ENCODE peak calls at places on chromosomes 3 and 15, in nine cellular contexts. N is GM12864, P is choroid plexus epithelial cell, A is heart right ventricle, E is endothelial cell, M is AG10803, O is PC-3, C is thoracic aorta, F is epithelial cell of esophagus. S is an unnamed sample.

GRCh38 chr15:68994149-68994548 is 20.3 kb upstream of the NOX5 start:
- DNase-seq in N (no peak), P (peak; percentile 56), A (no peak), E (no peak), M (peak; percentile 84), O (peak; percentile 77), C (no peak), F (peak; percentile 57), S (peak; percentile 48)

GRCh38 chr3:127730666-127731294 is 58.0 kb downstream of the ABTB1 start:
- DNase-seq in N (no peak), P (no peak), A (no peak), E (no peak), M (peak; percentile 63), O (no peak), C (no peak), F (no peak), S (no peak)

GRCh38 chr3:45646051-45646585 is 43.1 kb upstream of the SACM1L start:
- DNase-seq in N (no peak), P (no peak), A (no peak), E (no peak), M (no peak), O (no peak), C (no peak), F (no peak), S (peak; percentile 44)

GRCh38 chr3:50381315-50381714 is 22.0 kb upstream of the TMEM115 start:
- DNase-seq in N (no peak), P (no peak), A (no peak), E (no peak), M (no peak), O (no peak), C (no peak), F (peak; percentile 29), S (no peak)

GRCh38 chr3:133209871-133210550 is 171.8 kb downstream of the TMEM108 start:
- DNase-seq in N (no peak), P (no peak), A (no peak), E (no peak), M (peak; percentile 51), O (peak; percentile 2), C (no peak), F (no peak), S (no peak)

GRCh38 chr3:192892981-192893827 is 24.5 kb downstream of the MB21D2 start:
- DNase-seq in N (peak; percentile 96), P (peak; percentile 98), A (peak; percentile 53), E (no peak), M (peak; percentile 90), O (peak; percentile 48), C (no peak), F (peak; percentile 82), S (peak; percentile 58)

GRCh38 chr3:129087138-129087702 is 26.6 kb downstream of the GP9 start:
- DNase-seq in N (no peak), P (peak; percentile 50), A (peak; percentile 54), E (no peak), M (peak; percentile 9), O (no peak), C (peak; percentile 25), F (peak; percentile 62), S (peak; percentile 30)

GRCh38 chr3:155714295-155714718 is 30.6 kb downstream of the PLCH1 start:
- DNase-seq in N (no peak), P (no peak), A (no peak), E (no peak), M (no peak), O (no peak), C (no peak), F (no peak), S (no peak)

GRCh38 chr3:114154321-114154821 is 24.5 kb downstream of the DRD3 start:
- DNase-seq in N (no peak), P (no peak), A (no peak), E (no peak), M (no peak), O (no peak), C (no peak), F (peak; percentile 17), S (no peak)

GRCh38 chr3:37701729-37702128 is 160.0 kb upstream of the CTDSPL start:
- DNase-seq in N (no peak), P (no peak), A (no peak), E (no peak), M (no peak), O (no peak), C (no peak), F (no peak), S (no peak)

GRCh38 chr15:85580914-85581313 is 200.5 kb downstream of the AKAP13 start:
- DNase-seq in N (no peak), P (peak; percentile 37), A (no peak), E (no peak), M (no peak), O (no peak), C (no peak), F (peak; percentile 12), S (no peak)

GRCh38 chr3:50554553-50554952 is 13.0 kb downstream of the C3orf18 start:
- DNase-seq in N (no peak), P (no peak), A (no peak), E (no peak), M (no peak), O (no peak), C (no peak), F (peak; percentile 15), S (no peak)

GRCh38 chr15:77370580-77370979 is 49.3 kb downstream of the PEAK1 start:
- DNase-seq in N (no peak), P (peak; percentile 21), A (no peak), E (no peak), M (no peak), O (no peak), C (no peak), F (no peak), S (no peak)

GRCh38 chr3:48406443-48407431 is 23.1 kb downstream of the PLXNB1 start:
- DNase-seq in N (no peak), P (no peak), A (peak; percentile 2), E (peak; percentile 3), M (no peak), O (no peak), C (no peak), F (no peak), S (peak; percentile 84)

GRCh38 chr3:40653878-40654277 is 129.1 kb downstream of the ZNF621 start:
- DNase-seq in N (no peak), P (no peak), A (no peak), E (no peak), M (no peak), O (no peak), C (no peak), F (no peak), S (no peak)

GRCh38 chr15:62306851-62307504 is 141.9 kb upstream of the C2CD4B start:
- DNase-seq in N (peak; percentile 27), P (peak; percentile 84), A (peak; percentile 58), E (peak; percentile 55), M (peak; percentile 82), O (peak; percentile 69), C (no peak), F (peak; percentile 71), S (peak; percentile 28)

GRCh38 chr3:3309836-3310235 is 130.3 kb upstream of the CRBN start:
- DNase-seq in N (no peak), P (no peak), A (no peak), E (no peak), M (no peak), O (no peak), C (no peak), F (no peak), S (no peak)

GRCh38 chr3:64166584-64167155 is 58.6 kb downstream of the PRICKLE2 start:
- DNase-seq in N (no peak), P (peak; percentile 39), A (no peak), E (peak; percentile 38), M (peak; percentile 49), O (peak; percentile 36), C (no peak), F (peak; percentile 36), S (no peak)

GRCh38 chr3:117788499-117788898 is 1078.9 kb downstream of the TUSC7 start:
- DNase-seq in N (no peak), P (no peak), A (no peak), E (no peak), M (no peak), O (no peak), C (no peak), F (no peak), S (no peak)

DNA sequence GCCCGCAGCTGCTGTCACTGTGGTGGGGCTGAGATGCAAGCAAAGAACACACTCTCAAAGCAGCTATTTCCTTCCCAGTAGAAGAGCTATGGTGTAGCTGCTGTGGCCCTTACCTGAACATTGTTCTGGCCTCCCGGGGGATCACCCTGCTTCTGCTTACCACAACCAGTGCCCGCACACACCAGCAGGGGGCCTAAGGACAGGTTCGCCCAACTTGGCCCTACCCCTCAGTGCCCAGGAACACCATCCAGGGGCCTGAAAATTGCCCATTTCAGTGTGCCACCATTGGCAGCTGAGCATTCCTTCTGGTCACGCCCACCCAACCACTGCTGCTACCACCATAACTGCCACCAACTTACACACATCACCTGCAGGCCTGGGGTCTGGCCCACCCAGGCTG is 113.0 kb downstream of the TP63 start:
- DNase-seq in N (no peak), P (no peak), A (no peak), E (no peak), M (no peak), O (no peak), C (no peak), F (no peak), S (no peak)
- TF ChIP-seq CTCF in N (peak; percentile 21), P (no peak), A (no peak), E (no peak), M (no peak), O (peak; percentile 22), C (no peak), F (no peak), S (no peak)

GRCh38 chr3:13021934-13022265 is 51.3 kb downstream of the IQSEC1 start:
- DNase-seq in N (no peak), P (no peak), A (no peak), E (no peak), M (no peak), O (no peak), C (no peak), F (no peak), S (no peak)
- TF ChIP-seq CTCF in N (no peak), P (no peak), A (no peak), E (no peak), M (no peak), O (no peak), C (no peak), F (no peak), S (no peak)

DNA sequence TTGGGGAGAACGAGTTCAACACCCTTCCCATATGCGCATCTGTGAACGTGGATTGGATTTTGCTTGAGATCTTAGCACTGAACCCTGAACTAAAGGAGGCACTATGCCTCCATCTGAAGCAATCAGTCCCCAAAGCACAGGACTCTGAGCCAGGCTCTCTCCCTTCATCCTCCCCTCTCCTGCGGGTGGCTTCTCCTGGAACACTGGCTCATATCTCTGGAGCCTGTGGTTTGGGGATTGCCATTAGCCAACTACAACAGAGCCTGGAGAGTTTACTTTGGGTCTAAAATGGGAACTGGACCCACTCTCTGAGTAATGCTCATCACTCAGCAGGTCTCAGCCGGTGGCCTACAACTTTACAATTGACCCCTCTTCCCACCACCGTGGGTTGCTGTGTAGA is 190.8 kb upstream of the HES1 start:
- DNase-seq in N (no peak), P (no peak), A (no peak), E (no peak), M (no peak), O (no peak), C (no peak), F (no peak), S (no peak)
- TF ChIP-seq CTCF in N (no peak), P (no peak), A (no peak), E (no peak), M (no peak), O (no peak), C (no peak), F (no peak), S (no peak)

DNA sequence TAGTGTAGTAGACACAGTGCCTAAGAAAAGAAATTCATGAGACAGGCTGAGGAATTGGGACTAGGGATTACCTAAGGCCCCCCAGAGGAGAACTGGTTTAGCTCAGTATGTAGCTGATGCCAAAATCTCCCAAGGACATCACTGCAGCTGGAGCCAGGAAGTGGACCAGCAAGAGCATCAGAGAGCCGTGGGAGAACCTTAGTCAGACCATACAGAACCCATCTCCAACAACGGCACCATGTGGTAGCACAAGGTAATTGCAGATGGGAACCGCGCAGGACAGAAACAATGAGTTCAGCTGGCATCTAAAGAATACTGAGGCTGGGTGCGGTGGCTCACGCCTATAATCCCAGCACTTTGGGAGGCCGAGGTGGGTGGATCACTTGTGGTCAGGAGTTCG is 81.7 kb downstream of the WNT5A start:
- DNase-seq in N (no peak), P (peak; percentile 28), A (no peak), E (peak; percentile 56), M (peak; percentile 6), O (peak; percentile 39), C (no peak), F (peak; percentile 37), S (no peak)
- TF ChIP-seq CTCF in N (peak; percentile 29), P (peak; percentile 43), A (no peak), E (peak; percentile 67), M (no peak), O (peak; percentile 42), C (no peak), F (peak; percentile 38), S (no peak)

S was measured in lower leg skin.